ENCODE peak calls at places on chromosomes 7 and 10, in six cellular contexts. One of them, this sample, is unnamed.

GRCh38 chr7:590731-591551 is 71.3 kb upstream of the PDGFA start:
- DNase-seq in T-helper 2 cell: no peak
- DNase-seq in caudate nucleus: no peak
- DNase-seq in GM20000: no peak
- DNase-seq in fibroblast of the conjunctiva: no peak
- DNase-seq in NAMALWA: no peak
- DNase-seq in this sample: no peak

GRCh38 chr10:115777646-115778045 is 495.4 kb downstream of the GFRA1 start:
- DNase-seq in T-helper 2 cell: no peak
- DNase-seq in caudate nucleus: no peak
- DNase-seq in GM20000: no peak
- DNase-seq in fibroblast of the conjunctiva: no peak
- DNase-seq in NAMALWA: no peak
- DNase-seq in this sample: no peak

GRCh38 chr10:124565565-124566221 is 104.1 kb downstream of the LHPP start:
- DNase-seq in T-helper 2 cell: no peak
- DNase-seq in caudate nucleus: no peak
- DNase-seq in GM20000: no peak
- DNase-seq in fibroblast of the conjunctiva: no peak
- DNase-seq in NAMALWA: peak
- DNase-seq in this sample: no peak

GRCh38 chr7:28102778-28103177 is 77.8 kb downstream of the JAZF1 start:
- DNase-seq in T-helper 2 cell: no peak
- DNase-seq in caudate nucleus: no peak
- DNase-seq in GM20000: no peak
- DNase-seq in fibroblast of the conjunctiva: peak
- DNase-seq in NAMALWA: no peak
- DNase-seq in this sample: peak

GRCh38 chr10:47101807-47102206 is 190.6 kb downstream of the PTPN20 start:
- DNase-seq in T-helper 2 cell: no peak
- DNase-seq in caudate nucleus: no peak
- DNase-seq in GM20000: no peak
- DNase-seq in fibroblast of the conjunctiva: no peak
- DNase-seq in NAMALWA: no peak
- DNase-seq in this sample: no peak

GRCh38 chr7:118184392-118184899 is 482 bp downstream of the LSM8 start:
- DNase-seq in T-helper 2 cell: no peak
- DNase-seq in caudate nucleus: no peak
- DNase-seq in GM20000: peak
- DNase-seq in fibroblast of the conjunctiva: no peak
- DNase-seq in NAMALWA: peak
- DNase-seq in this sample: no peak

GRCh38 chr7:76346097-76346496 is 12.7 kb downstream of the YWHAG start:
- DNase-seq in T-helper 2 cell: no peak
- DNase-seq in caudate nucleus: no peak
- DNase-seq in GM20000: no peak
- DNase-seq in fibroblast of the conjunctiva: no peak
- DNase-seq in NAMALWA: no peak
- DNase-seq in this sample: no peak

GRCh38 chr7:63117-63480 is 129.3 kb upstream of the FAM20C start:
- DNase-seq in T-helper 2 cell: no peak
- DNase-seq in caudate nucleus: no peak
- DNase-seq in GM20000: no peak
- DNase-seq in fibroblast of the conjunctiva: no peak
- DNase-seq in NAMALWA: no peak
- DNase-seq in this sample: no peak

GRCh38 chr7:151687523-151688235 is 168.0 kb upstream of the RHEB start:
- DNase-seq in T-helper 2 cell: no peak
- DNase-seq in caudate nucleus: no peak
- DNase-seq in GM20000: no peak
- DNase-seq in fibroblast of the conjunctiva: peak
- DNase-seq in NAMALWA: no peak
- DNase-seq in this sample: peak